ENCODE peak calls at places on chromosomes 3 and 15, in five cellular contexts. K is thoracic aorta, M is endothelial cell of umbilical vein, O is uterus, N is psoas muscle. A is an unnamed sample.

GRCh38 chr15:33021806-33022389 is 172.6 kb downstream of the FMN1 start:
- DNase-seq in K (no peak), M (peak; percentile 71), O (no peak), N (no peak), A (no peak)

GRCh38 chr3:12753275-12754028 is 5.6 kb downstream of the TMEM40 start:
- DNase-seq in K (no peak), M (no peak), O (no peak), N (no peak), A (no peak)

GRCh38 chr15:55873024-55873745 is 120.2 kb downstream of the NEDD4 start:
- DNase-seq in K (no peak), M (peak; percentile 84), O (no peak), N (no peak), A (no peak)

GRCh38 chr3:177473184-177473583 is 275.9 kb upstream of the TBL1XR1 start:
- DNase-seq in K (no peak), M (no peak), O (no peak), N (no peak), A (no peak)

GRCh38 chr15:85580914-85581313 is 200.5 kb downstream of the AKAP13 start:
- DNase-seq in K (no peak), M (no peak), O (no peak), N (no peak), A (no peak)

GRCh38 chr15:96312641-96313335 is 17.7 kb upstream of the NR2F2 start:
- DNase-seq in K (no peak), M (no peak), O (no peak), N (no peak), A (no peak)

GRCh38 chr3:185422677-185423076 is 59.7 kb downstream of the MAP3K13 start:
- DNase-seq in K (no peak), M (no peak), O (no peak), N (no peak), A (no peak)

GRCh38 chr3:191695131-191695814 is 234.3 kb downstream of the PYDC2 start:
- DNase-seq in K (no peak), M (no peak), O (no peak), N (no peak), A (no peak)

GRCh38 chr3:128804017-128804816 is 75.2 kb upstream of the ACAD9 start:
- DNase-seq in K (no peak), M (peak; percentile 80), O (no peak), N (no peak), A (no peak)

GRCh38 chr15:33040501-33040900 is 154.0 kb downstream of the FMN1 start:
- DNase-seq in K (no peak), M (no peak), O (no peak), N (no peak), A (no peak)

GRCh38 chr15:80234883-80235282 is 17.1 kb downstream of the CTXND1 start:
- DNase-seq in K (no peak), M (peak; percentile 27), O (no peak), N (peak; percentile 27), A (no peak)

GRCh38 chr3:100316656-100317069 is 17.9 kb upstream of the NIT2 start:
- DNase-seq in K (no peak), M (peak; percentile 64), O (peak; percentile 32), N (no peak), A (no peak)

GRCh38 chr15:69573815-69574472 is 121.3 kb downstream of the RPLP1 start:
- DNase-seq in K (no peak), M (no peak), O (peak; percentile 46), N (no peak), A (no peak)

GRCh38 chr15:90106522-90107117 is 4.4 kb upstream of the IDH2 start:
- DNase-seq in K (no peak), M (peak; percentile 59), O (no peak), N (peak; percentile 66), A (peak; percentile 77)

DNA sequence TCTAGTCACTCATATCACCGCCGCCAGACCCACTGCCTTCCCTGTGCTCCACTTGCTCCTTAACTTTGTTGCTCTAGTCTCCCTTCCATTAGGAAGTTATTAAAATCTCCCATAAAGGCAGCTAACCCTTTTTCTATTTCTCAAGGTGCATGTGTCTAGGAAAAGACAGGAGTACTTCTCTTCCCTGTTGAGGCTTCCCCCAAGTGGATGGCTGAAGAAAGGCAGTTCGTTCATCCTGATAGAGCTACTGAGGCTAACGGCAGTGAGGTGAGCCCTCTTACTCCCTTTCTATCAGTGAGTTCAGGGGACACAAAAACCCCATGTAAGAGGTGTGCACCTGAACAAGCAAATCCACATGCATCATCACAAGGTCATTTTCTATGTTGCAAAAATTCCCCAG is 397.8 kb downstream of the IGSF11 start:
- DNase-seq in K (no peak), M (no peak), O (no peak), N (no peak), A (no peak)
- TF ChIP-seq CTCF in K (no peak), M (no peak), O (no peak), N (no peak), A (no peak)

DNA sequence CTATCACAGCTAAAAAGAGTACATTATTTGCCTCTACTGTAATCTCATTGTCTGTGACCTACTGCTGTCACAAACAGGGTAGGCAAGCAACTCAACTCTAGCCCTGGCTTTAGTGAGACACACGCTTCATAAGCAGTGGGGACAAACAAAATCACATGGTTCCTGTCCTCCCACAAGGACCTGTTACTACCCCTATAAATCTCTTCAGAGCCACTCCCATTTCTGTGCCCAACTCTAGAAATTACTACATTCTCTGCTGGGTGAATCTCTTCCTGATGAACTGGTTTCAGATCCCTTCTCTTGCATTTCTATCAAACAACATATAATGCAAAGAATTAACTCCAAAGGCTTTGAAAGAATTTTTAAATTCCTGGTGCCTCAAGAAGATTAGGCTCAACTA is 117.3 kb downstream of the DMXL2 start:
- DNase-seq in K (no peak), M (no peak), O (no peak), N (no peak), A (no peak)
- H3K4me1 ChIP-seq in K (no peaks in the 10 kb centered on the region), M (no peaks in the 10 kb centered on the region), O (no peaks in the 10 kb centered on the region), N (no peaks in the 10 kb centered on the region), A (no peaks in the 10 kb centered on the region)

DNA sequence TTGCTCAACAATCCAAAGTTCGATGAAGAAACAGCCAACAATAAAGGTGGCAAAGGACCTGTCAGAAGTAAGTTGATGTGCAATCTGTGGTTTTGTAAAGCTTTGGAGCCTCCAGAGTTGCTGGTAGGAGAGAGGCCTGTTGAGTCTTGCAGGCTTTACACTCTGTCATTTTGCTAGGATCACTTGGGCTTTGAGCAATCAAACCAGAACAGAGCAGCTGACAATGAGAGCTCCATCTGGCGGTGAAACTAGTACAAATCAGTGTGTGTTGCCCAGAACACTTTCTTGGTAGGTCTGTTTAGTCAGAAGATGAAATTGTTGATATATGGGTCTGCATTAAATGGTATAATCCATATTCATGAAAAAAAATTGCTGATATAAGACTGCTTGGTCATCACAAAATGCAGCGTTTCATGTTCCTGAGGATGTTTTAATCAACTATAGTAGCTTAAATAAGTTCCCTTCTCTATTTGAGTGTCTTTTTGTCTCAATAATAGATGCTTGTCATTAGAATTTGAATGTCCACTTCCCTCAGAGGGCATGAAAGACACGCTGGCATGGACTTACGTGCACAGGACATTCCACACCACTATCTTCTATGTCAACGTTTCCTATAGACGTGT is 25.7 kb downstream of the TMOD2 start:
- DNase-seq in K (peak; percentile 13), M (peak; percentile 80), O (peak; percentile 73), N (peak; percentile 30), A (no peak)
- H3K4me3 ChIP-seq in K (no peak overlapping the region), M (no peak overlapping the region), O (no peak overlapping the region), N (no peak overlapping the region), A (no peak overlapping the region)

GRCh38 chr3:115380883-115381572 is 233.9 kb upstream of the ZBTB20 start:
- DNase-seq in K (no peak), M (no peak), O (no peak), N (no peak), A (no peak)
- TF ChIP-seq CTCF in K (no peak), M (no peak), O (no peak), N (no peak), A (peak; percentile 18)

GRCh38 chr3:155364492-155364891 is 71.0 kb upstream of the STRIT1 start:
- DNase-seq in K (no peak), M (no peak), O (no peak), N (no peak), A (no peak)
- H3K4me1 ChIP-seq in K (no peaks in the 10 kb centered on the region), M (no peaks in the 10 kb centered on the region), O (no peaks in the 10 kb centered on the region), N (no peaks in the 10 kb centered on the region), A (peaks cover 20% of the 10 kb centered on the region)

GRCh38 chr3:170585008-170585936 is 603 bp downstream of the SLC7A14 start:
- DNase-seq in K (no peak), M (peak; percentile 8), O (no peak), N (no peak), A (no peak)
- H3K4me3 ChIP-seq in K (peak overlapping the region; percentile 50), M (peak overlapping the region; percentile 32), O (no peak overlapping the region), N (no peak overlapping the region), A (peak overlapping the region; percentile 61)

DNA sequence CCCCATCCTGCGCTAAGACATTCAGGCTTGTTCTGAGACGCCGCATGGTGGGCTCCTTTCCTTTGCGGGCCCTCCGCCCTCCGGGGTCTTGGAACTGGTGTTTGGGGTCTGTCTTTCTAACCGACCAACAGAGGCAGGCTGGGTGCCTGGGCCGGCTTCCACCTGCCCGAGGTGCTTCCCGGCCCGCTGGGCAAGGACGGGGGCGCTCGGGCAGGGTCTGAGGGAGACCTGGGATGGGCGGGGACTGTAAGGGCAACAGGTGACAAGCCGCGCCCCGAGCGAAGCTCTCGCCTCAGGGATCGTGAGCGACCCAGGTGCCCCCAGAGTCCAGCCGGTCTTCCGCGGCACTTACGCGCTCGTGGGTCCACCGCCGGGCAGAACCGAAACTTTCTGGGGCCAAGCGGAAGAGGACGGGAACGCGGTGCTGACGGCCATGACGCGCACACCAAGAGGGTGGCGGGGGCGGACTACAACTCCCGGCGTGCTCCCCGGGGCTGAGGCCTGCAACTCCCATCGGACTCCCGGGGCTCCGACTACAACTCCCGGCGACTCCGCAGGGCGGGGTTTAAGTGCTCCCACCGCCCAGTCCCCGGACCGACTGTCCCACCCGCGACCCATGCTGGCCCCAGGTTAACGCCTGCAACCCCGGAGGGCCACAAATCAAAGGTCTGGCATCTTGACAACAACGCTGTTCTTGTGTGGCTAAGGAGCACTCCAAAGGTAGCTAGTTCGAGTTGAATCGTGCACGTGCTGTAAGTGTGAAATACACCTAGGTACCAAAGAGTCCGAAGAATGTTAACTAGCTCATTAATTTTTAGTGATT is at the start of gene FYCO1:
- DNase-seq in K (peak; percentile 83), M (peak; percentile 88), O (peak; percentile 95), N (peak; percentile 96), A (peak; percentile 96)
- TF ChIP-seq CTCF in K (no peak), M (no peak), O (no peak), N (no peak), A (no peak)

GRCh38 chr3:39149059-39149455 is 4.3 kb downstream of the CSRNP1 start:
- DNase-seq in K (no peak), M (no peak), O (no peak), N (no peak), A (no peak)
- H3K4me1 ChIP-seq in K (peaks cover 50% of the 10 kb centered on the region), M (peaks cover 63% of the 10 kb centered on the region), O (peaks cover 43% of the 10 kb centered on the region), N (peaks cover 68% of the 10 kb centered on the region), A (peaks cover 91% of the 10 kb centered on the region)

A was measured in left ventricle myocardium inferior.